ENCODE peak calls at places on chromosome 19, in eight cellular contexts. F, T, W, J, D, E, K and P are unnamed samples.
A peak's percentile ranks its signal among the peaks of the same experiment; 100 is the strongest.

GRCh38 chr19:46367434-46367833 is 20.5 kb downstream of the PPP5C start:
- DNase-seq in T (no peak), J (no peak), W (no peak), E (no peak), D (no peak), F (peak; percentile 53), K (no peak), P (no peak)

GRCh38 chr19:2462635-2463421 is 6.1 kb upstream of the LMNB2 start:
- DNase-seq in D (peak; percentile 96), F (peak; percentile 62), T (peak; percentile 70), K (peak; percentile 99), E (peak; percentile 88), W (peak; percentile 75), J (peak; percentile 78), P (peak; percentile 98)

GRCh38 chr19:2306971-2307370 is 983 bp downstream of the LINGO3 start:
- DNase-seq in T (no peak), J (no peak), W (no peak), E (no peak), K (no peak), D (no peak), F (no peak), P (no peak)

GRCh38 chr19:12995596-12996541 is 594 bp downstream of the NFIX start:
- DNase-seq in E (no peak), K (no peak), F (no peak), T (no peak), D (peak; percentile 30), J (no peak), W (peak; percentile 24), P (peak; percentile 48)

GRCh38 chr19:48190288-48191284 is 20.1 kb downstream of the ZSWIM9 start:
- DNase-seq in K (peak; percentile 94), J (no peak), E (no peak), F (no peak), T (peak; percentile 52), D (peak; percentile 82), W (no peak), P (no peak)

GRCh38 chr19:55437410-55437809 is 5.7 kb downstream of the SHISA7 start:
- DNase-seq in F (no peak), J (peak; percentile 60), K (peak; percentile 31), T (peak; percentile 67), W (no peak), D (peak; percentile 56), E (peak; percentile 71), P (peak; percentile 34)

GRCh38 chr19:43984687-43985000 is 656 bp downstream of the ZNF155 start:
- DNase-seq in D (no peak), K (peak; percentile 8), J (peak; percentile 38), E (peak; percentile 52), W (no peak), T (no peak), F (no peak), P (no peak)

GRCh38 chr19:11657307-11657706 is 60.0 kb downstream of the ZNF627 start:
- DNase-seq in T (no peak), W (no peak), J (no peak), F (no peak), K (no peak), D (no peak), E (no peak), P (no peak)

GRCh38 chr19:9456018-9456689 is 20.8 kb upstream of the ZNF266 start:
- DNase-seq in D (no peak), T (no peak), F (no peak), K (no peak), W (no peak), E (no peak), J (no peak), P (no peak)
- TF ChIP-seq CTCF in D (no peak), T (no peak), F (no peak), K (no peak), W (no peak), E (no peak), J (no peak), P (no peak)

GRCh38 chr19:37987356-37988332 is 80.6 kb downstream of the SIPA1L3 start:
- DNase-seq in F (no peak), D (no peak), T (no peak), W (no peak), E (no peak), K (no peak), J (no peak), P (no peak)
- TF ChIP-seq CTCF in F (peak; percentile 48), D (peak; percentile 14), T (peak; percentile 35), W (no peak), E (no peak), K (no peak), J (no peak), P (no peak)

GRCh38 chr19:51015691-51016267 is 3.7 kb downstream of the KLK10 start:
- DNase-seq in K (no peak), E (no peak), W (no peak), T (no peak), F (no peak), J (no peak), D (no peak), P (no peak)

GRCh38 chr19:51018745-51019543 is 565 bp downstream of the KLK10 start:
- DNase-seq in D (no peak), T (no peak), K (no peak), F (no peak), W (no peak), E (no peak), J (no peak), P (no peak)

GRCh38 chr19:51019544-51019925 is at the start of gene KLK10:
- DNase-seq in K (no peak), J (no peak), W (no peak), F (no peak), T (no peak), D (no peak), E (no peak), P (no peak)

GRCh38 chr19:51014242-51014641 is 5.3 kb downstream of the KLK10 start:
- DNase-seq in W (no peak), K (no peak), E (no peak), T (no peak), J (no peak), D (no peak), F (no peak), P (no peak)

DNA sequence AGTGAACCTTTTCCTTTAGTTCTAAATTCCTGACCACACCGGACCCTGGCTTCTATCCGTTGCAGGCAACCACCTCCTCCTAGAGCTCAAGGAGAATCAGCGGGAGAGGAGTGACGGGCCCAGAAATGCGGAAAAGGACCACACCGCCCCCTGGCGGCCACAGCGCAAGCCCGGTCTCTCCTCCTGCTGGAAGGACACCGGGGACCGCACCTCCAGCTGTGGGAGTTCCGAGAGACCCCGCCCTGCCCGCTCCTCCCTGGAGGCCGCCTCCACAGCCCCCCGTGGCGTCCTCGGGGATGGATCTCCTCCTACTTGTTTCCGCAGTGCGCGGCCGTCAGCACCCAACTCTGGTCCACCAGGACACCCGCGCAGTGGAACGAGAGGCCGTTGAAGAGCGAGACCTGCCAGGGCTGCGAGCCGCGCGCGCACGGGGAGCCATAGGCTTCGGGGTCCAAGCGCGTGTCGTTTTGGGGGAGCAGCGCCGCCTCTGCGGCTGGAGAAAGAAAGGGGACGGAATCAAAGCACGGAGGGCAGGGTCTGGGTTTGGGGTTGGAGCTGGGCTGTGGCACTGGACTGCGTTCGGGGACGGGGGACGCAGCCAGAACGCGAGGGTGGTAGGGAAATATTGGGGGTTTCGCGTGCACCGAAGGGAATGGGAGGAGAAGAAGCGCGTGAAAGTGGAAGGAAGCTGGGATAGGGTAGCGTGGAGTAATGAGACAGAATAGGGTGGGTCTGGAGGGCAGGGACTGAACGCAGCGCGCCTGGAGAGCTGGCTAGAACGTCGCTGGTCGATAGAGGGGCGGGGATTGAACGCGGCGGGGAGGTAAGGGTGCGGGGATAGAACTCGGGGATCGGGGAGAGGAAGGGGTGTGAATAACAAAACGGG is 2.5 kb downstream of the KLK10 start:
- DNase-seq in E (no peak), J (no peak), D (peak; percentile 16), T (peak; percentile 47), K (no peak), F (peak; percentile 61), W (peak; percentile 9), P (no peak)
- TF ChIP-seq CTCF in E (peak; percentile 52), J (no peak), D (peak; percentile 43), T (peak; percentile 75), K (no peak), F (peak; percentile 82), W (peak; percentile 66), P (peak; percentile 40)

GRCh38 chr19:53958168-53958571 is 4.6 kb upstream of the CACNG8 start:
- DNase-seq in T (no peak), W (no peak), K (no peak), E (no peak), J (no peak), F (no peak), D (no peak), P (no peak)
- TF ChIP-seq CTCF in T (no peak), W (no peak), K (no peak), E (no peak), J (no peak), F (no peak), D (no peak), P (no peak)

DNA sequence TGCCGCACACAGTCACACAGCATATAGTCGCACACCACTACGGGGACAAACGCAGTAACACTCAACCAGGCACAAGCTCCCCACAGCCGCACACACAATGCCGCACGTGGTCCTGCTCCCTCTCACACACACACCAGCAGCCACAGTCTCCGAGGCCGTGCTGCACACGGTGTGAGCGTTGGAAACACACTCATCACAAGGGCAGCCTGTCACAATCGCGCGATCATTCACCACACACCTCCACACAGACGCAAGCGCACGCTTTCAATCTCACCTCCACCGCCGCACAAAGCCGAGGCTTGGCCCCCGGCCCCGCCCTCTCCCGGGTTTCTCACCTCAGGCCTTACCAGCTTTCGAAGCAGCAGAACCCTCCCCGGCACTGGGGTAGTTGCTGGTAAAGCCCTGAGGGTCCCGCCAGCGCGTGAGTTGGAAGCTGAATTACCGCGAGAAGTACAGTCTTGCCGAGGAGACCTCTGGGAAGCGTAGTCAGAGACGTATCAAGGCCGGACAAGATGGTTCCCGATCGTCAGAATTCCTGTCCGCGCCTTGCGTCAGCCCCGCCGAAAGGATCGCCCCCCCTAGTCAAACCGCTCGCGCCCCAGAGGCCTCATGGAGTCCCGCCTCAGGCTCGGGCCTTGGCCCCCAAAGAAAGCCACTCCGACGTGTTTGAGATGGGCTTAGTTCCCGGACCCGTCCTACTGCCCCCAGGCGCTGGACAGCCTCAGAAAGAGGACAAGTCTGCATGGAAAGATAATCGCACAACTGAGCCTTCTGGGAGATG is at the start of gene ZNF566:
- DNase-seq in W (peak; percentile 87), K (peak; percentile 96), J (peak; percentile 93), T (peak; percentile 93), E (peak; percentile 93), D (peak; percentile 97), F (peak; percentile 98), P (peak; percentile 95)
- TF ChIP-seq CTCF in W (no peak), K (no peak), J (no peak), T (no peak), E (no peak), D (no peak), F (peak; percentile 14), P (no peak)

DNA sequence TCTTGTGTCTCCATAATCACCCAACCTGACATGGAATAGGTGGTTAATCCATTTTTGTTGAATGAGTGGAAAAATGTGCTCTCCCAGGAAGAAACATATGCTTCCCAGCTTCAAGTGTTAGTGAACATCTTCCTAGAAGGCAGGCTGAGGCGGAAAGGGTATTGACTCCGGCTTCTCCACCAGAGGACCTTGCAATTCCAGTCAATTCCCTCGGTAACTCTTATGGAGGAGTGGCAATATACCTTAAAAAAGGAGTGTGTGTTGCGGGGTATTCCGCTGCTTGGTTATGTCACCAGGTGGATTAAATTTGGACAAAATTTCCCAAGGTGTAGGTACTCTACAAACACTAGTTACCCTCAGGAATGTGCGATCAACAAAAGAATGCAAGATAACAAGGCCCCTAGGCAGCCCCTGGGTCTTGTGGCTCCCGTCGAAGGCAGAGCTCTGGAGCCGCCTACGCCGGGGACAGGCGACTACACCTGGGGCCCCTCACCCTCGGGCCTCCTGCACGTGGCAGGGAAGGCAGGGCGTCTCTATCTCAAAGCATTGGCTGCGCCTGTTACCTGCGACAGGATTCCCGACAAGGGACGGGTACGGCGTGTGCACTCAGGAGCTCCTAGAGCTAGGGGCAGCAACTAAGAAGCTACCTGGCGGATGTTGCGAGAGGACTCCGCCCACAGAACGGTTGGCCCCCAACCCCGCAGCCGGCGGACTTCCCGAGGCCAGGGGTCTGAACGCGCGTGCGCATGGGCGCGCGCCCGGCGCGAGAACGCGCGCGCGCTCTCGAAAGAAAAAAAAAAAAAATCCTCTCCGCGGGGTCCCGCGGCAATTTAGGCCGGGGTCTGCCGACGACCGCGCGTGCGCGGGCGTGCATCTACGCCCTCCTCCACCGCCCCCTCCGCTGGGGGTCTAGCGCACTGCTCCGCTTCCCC is at the start of gene WDR87:
- DNase-seq in F (peak; percentile 82), T (peak; percentile 71), K (no peak), J (peak; percentile 51), D (no peak), E (peak; percentile 62), W (no peak), P (peak; percentile 12)
- TF ChIP-seq CTCF in F (peak; percentile 2), T (no peak), K (no peak), J (no peak), D (no peak), E (no peak), W (no peak), P (peak; percentile 18)